ENCODE peak calls at places on chromosomes 5 and 9, in four cellular contexts. F is fibroblast of lung, V is MM.1S, D is breast epithelium. P is an unnamed sample.

GRCh38 chr5:91535508-91535907 is 152.4 kb upstream of the ARRDC3 start:
- DNase-seq in D (no peak), V (no peak), F (peak), P (no peak)

GRCh38 chr9:91241909-91242308 is 119.8 kb downstream of the AUH start:
- DNase-seq in D (no peak), F (no peak), V (no peak), P (no peak)

GRCh38 chr9:2480255-2480837 is 141.2 kb upstream of the VLDLR start:
- DNase-seq in D (no peak), F (no peak), V (no peak), P (no peak)

GRCh38 chr5:177362871-177363507 is 5.3 kb downstream of the RGS14 start:
- DNase-seq in D (peak), F (peak), V (peak), P (peak)

GRCh38 chr5:86570427-86571083 is 47.2 kb upstream of the COX7C start:
- DNase-seq in D (no peak), V (no peak), F (no peak), P (peak)

GRCh38 chr9:33443047-33443446 is 4.3 kb downstream of the AQP3 start:
- DNase-seq in F (peak), D (peak), V (no peak), P (no peak)

GRCh38 chr5:172417130-172417802 is 37.1 kb downstream of the SH3PXD2B start:
- DNase-seq in D (no peak), F (no peak), V (no peak), P (no peak)

GRCh38 chr5:111511174-111512025 is 935 bp downstream of the STARD4 start:
- DNase-seq in D (no peak), F (peak), V (peak), P (no peak)

GRCh38 chr9:71795097-71795807 is 26.9 kb upstream of the CEMIP2 start:
- DNase-seq in D (no peak), V (peak), F (no peak), P (no peak)

GRCh38 chr5:75603421-75603820 is 7.8 kb upstream of the ANKDD1B start:
- DNase-seq in V (no peak), D (no peak), F (no peak), P (no peak)

GRCh38 chr5:175823731-175824525 is 47.5 kb upstream of the CPLX2 start:
- DNase-seq in F (no peak), D (no peak), V (no peak), P (peak)

GRCh38 chr5:60210810-60211209 is 317.3 kb upstream of the PDE4D start:
- DNase-seq in D (no peak), V (no peak), F (no peak), P (no peak)

GRCh38 chr5:40390286-40391253 is 289.1 kb upstream of the PTGER4 start:
- DNase-seq in D (no peak), V (no peak), F (no peak), P (no peak)

GRCh38 chr9:84239341-84239740 is 101.2 kb downstream of the SLC28A3 start:
- DNase-seq in V (no peak), D (no peak), F (no peak), P (no peak)

GRCh38 chr9:93093081-93093448 is 3.0 kb upstream of the CARD19 start:
- DNase-seq in F (no peak), D (no peak), V (no peak), P (no peak)

GRCh38 chr9:5629312-5630037 is 568 bp downstream of the RIC1 start:
- DNase-seq in D (peak), F (peak), V (peak), P (peak)

GRCh38 chr9:9536481-9536880 is 1076.3 kb downstream of the PTPRD start:
- DNase-seq in D (no peak), F (no peak), V (no peak), P (no peak)

GRCh38 chr5:177293819-177294581 is 9.5 kb downstream of the RAB24 start:
- DNase-seq in V (no peak), F (no peak), D (no peak), P (no peak)

GRCh38 chr9:115923410-115923809 is 230.2 kb upstream of the PAPPA start:
- DNase-seq in F (no peak), V (no peak), D (no peak), P (no peak)

GRCh38 chr5:158414780-158415179 is 555.8 kb upstream of the CLINT1 start:
- DNase-seq in V (no peak), D (no peak), F (peak), P (no peak)

GRCh38 chr5:179325296-179326031 is 19.8 kb downstream of the ADAMTS2 start:
- DNase-seq in F (no peak), V (no peak), D (peak), P (no peak)

GRCh38 chr5:179327026-179327735 is 18.1 kb downstream of the ADAMTS2 start:
- DNase-seq in D (no peak), V (no peak), F (no peak), P (no peak)

GRCh38 chr5:179328291-179328690 is 17.0 kb downstream of the ADAMTS2 start:
- DNase-seq in V (no peak), F (no peak), D (no peak), P (no peak)

GRCh38 chr5:179324760-179325295 is 20.4 kb downstream of the ADAMTS2 start:
- DNase-seq in D (no peak), F (no peak), V (no peak), P (no peak)

GRCh38 chr5:179326176-179326997 is 18.9 kb downstream of the ADAMTS2 start:
- DNase-seq in V (no peak), F (peak), D (peak), P (peak)
- H3K4me3 ChIP-seq in V (no peak), F (no peak), D (peak), P (peak)

DNA sequence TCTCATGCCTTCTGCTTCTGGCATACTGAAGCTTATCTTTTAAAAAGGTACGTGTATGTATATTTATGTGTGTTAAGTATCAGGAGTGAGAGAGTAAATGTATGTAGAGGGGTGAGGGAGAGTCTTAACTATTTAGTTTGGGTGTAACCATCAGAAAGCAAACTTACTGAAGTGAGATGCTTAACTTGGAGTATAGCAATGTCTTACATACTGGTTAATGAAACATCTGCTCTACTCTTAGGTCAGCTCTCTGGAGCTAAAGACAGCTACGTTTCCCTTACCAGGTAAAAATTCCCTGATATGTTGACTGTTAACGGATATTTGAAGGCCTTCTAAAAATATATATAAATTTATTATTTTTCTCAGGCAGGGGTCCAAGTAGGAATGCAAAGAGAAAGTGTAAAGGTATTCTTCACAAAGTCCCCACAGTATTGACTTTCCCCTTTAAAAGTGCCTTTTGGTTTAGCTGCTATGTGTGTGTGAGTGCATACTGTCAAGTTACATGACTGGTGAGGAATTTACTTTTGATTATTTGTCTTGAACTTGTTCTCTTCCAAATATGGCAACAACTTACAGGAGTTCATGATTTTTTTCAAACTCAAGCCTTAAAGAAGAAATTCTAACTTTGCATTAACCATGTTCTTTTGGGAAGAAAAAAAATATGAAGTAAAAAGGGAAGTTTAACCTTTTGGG is 12.3 kb upstream of the C5orf24 start:
- DNase-seq in F (peak), V (no peak), D (no peak), P (no peak)
- H3K27ac ChIP-seq in F (no peak), V (no peak), D (no peak), P (no peak)

GRCh38 chr5:72624641-72625236 is 117.5 kb upstream of the ZNF366 start:
- DNase-seq in V (no peak), D (no peak), F (peak), P (no peak)
- H3K4me3 ChIP-seq in V (no peak), D (no peak), F (no peak), P (no peak)

DNA sequence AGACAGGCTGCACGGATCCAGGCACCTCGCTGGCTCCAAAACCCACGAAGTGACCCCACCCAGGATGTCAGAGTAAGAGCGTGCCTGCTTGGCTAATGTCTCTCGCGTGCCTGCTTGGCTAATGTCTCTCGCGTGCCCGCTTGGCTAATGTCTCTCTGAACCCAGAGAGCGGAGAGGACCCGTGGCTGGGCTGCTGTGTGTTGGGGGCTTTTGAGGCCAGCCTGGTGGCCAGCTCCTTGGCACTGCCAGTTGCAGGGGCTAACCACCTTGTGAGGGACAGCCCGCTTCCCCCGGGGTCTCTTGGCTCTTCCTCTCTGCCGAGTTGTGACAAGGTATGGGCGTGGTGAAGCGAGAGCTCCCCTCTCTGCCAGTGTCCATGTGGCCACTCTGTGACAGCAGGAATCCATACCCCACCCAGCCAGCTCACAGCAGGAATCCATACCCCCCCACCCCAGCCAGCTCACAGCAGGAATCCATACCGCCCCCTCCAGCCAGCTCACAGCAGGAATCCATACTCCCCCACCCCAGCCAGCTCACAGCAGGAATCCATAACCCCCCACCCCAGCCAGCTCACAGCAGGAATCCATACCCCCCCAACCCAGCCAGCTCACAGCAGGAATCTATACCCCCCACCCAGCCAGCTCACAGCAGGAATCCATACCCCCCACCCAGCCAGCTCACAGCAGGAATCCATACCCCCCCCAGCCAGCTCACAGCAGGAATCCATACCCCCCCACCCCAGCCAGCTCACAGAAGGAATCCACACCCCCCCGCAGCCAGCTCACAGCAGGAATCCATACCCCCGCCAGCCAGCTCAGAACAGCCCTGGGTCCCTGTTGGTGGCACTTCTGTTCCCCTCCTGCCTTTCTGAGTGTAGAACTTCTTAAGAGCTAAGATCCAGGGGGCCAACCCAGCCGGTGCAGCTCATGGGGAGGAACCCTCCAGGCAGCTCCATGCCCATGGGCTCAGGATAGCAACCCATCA is 8.5 kb upstream of the RXRA start:
- DNase-seq in V (no peak), F (no peak), D (no peak), P (no peak)
- H3K27ac ChIP-seq in V (no peak), F (no peak), D (no peak), P (no peak)

GRCh38 chr9:114156658-114157421 is 1.5 kb downstream of the COL27A1 start:
- DNase-seq in D (peak), V (no peak), F (peak), P (peak)
- H3K4me3 ChIP-seq in D (peak), V (no peak), F (peak), P (peak)

DNA sequence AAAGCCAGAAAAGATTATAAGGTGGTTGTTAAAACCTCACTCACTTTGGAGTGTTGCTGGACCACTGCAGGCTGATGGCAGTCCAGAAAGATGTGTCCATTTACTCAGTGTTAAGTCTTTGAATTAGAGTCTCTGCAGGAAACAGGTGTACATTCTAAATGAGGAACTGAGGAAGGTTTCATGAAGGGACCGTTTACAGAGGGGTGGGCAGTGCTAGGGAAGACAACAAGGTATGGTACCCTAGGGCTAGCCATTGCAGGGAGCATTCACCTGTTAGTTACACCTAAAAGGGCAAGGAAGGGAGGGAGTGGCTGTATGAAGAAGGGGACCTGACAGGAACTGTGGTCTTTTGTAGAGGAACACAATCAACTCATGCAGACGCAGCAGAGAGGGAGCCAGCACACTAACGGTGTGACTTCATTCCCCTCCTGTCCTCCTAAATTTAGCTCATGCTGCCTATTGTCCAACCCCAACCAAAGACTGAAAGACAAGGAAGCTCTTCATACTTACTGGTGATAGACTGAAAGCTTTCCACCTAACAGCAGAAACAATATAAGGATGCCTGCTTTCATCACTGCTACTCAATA is 32.2 kb upstream of the PAX5 start:
- DNase-seq in F (no peak), D (no peak), V (no peak), P (no peak)
- H3K27ac ChIP-seq in F (no peak), D (no peak), V (no peak), P (no peak)

GRCh38 chr5:43193952-43194321 is 1.9 kb downstream of the NIM1K start:
- DNase-seq in F (no peak), D (no peak), V (no peak), P (no peak)

GRCh38 chr5:43190755-43191603 is 1.0 kb upstream of the NIM1K start:
- DNase-seq in D (no peak), V (no peak), F (peak), P (no peak)

GRCh38 chr5:43191740-43192557 is at the start of gene NIM1K:
- DNase-seq in F (peak), V (peak), D (peak), P (peak)

GRCh38 chr5:43193171-43193951 is 1.3 kb downstream of the NIM1K start:
- DNase-seq in D (no peak), F (peak), V (no peak), P (no peak)

GRCh38 chr5:43192558-43193170 is 639 bp downstream of the NIM1K start:
- DNase-seq in D (no peak), V (no peak), F (peak), P (peak)
- H3K4me3 ChIP-seq in D (peak), V (peak), F (peak), P (peak)

DNA sequence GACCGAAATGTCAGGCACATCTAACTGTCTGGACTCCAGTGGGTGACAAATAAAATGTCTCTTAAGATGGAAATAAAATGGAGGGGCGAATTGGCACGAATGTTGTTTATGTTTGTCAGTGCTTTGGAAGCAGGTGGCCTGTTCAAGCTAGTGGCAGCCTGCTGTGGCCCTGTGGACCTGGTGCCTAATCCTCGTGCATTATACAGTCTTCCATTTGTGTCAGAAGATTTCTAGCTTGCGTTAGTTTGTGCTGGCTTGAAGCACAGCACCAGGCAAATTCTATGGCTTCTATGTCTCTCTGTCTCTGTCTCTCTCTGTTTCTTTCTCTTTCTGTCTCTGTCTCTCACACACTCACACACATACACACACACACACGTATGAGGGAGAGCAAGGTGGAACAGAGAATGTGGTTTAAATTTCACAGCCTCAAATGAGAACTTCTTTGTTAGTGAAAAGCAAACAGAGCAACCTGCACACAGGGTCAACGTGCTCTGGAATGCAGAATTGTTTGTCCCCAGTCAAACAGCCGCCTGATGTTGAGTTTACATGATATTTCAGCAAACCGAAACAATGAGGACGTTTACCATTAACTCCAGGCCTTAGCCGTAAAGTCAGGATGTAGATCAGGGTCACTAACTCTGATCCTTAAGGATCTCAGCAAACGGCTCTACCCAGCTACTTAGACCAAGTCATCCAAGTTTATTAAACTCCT is 39.0 kb upstream of the CD180 start:
- DNase-seq in V (no peak), F (no peak), D (no peak), P (no peak)
- H3K27ac ChIP-seq in V (no peak), F (no peak), D (peak), P (no peak)

GRCh38 chr5:137055271-137055872 is 443.8 kb downstream of the SPOCK1 start:
- DNase-seq in D (no peak), V (no peak), F (no peak), P (no peak)
- H3K4me3 ChIP-seq in D (no peak), V (no peak), F (no peak), P (no peak)

P was measured in testis.